ENCODE peak calls at places on chromosome 21, in eight cellular contexts. L is hepatocyte; I is NCI-H1436; O is ACHN; V is uterus; G is fibroblast of pulmonary artery; P is activated T-helper 1 cell treated with anti-CD3 and anti-CD28 coated beads, Interleukin-12 subunit alpha, Interleukin-12 subunit beta, Interleukin-2, Interleukin-4 antibody, amounts not matched to agents 30 ng/mL and 10 ng/mL and 1 ng/mL, durations not matched to agents 14 hours and 24 hours and 36 hours; W is stimulated activated CD8-positive, alpha-beta memory T cell treated with anti-CD3 and anti-CD28 coated beads, Interleukin-12 subunit alpha, Interleukin-12 subunit beta, amount 100 ng/mL, for 4 hours. Q is an unnamed sample.

GRCh38 chr21:44657635-44658183 is at the start of gene KRTAP12-3:
- DNase-seq in L (no peak), I (no peak), O (no peak), V (no peak), G (no peak), P (peak), W (no peak), Q (no peak)

GRCh38 chr21:34707876-34708325 is 39.1 kb downstream of the CLIC6 start:
- DNase-seq in L (no peak), I (no peak), O (no peak), V (no peak), G (no peak), P (peak), W (no peak), Q (no peak)

GRCh38 chr21:42973309-42973990 is 912 bp upstream of the PKNOX1 start:
- DNase-seq in L (no peak), I (no peak), O (no peak), V (peak), G (no peak), P (no peak), W (no peak), Q (no peak)

GRCh38 chr21:42671778-42672593 is 18.6 kb downstream of the PDE9A start:
- DNase-seq in L (no peak), I (no peak), O (peak), V (no peak), G (no peak), P (no peak), W (no peak), Q (no peak)

GRCh38 chr21:44260791-44261190 is 906 bp downstream of the DNMT3L start:
- DNase-seq in L (no peak), I (no peak), O (no peak), V (no peak), G (no peak), P (no peak), W (no peak), Q (no peak)

GRCh38 chr21:44926364-44927101 is 5.8 kb upstream of the ITGB2 start:
- DNase-seq in L (no peak), I (no peak), O (peak), V (no peak), G (no peak), P (peak), W (no peak), Q (no peak)

GRCh38 chr21:35159881-35160280 is 110.8 kb upstream of the RUNX1 start:
- DNase-seq in L (no peak), I (no peak), O (no peak), V (no peak), G (peak), P (no peak), W (no peak), Q (no peak)

GRCh38 chr21:44935533-44935927 is 4.3 kb upstream of the SLX9 start:
- DNase-seq in L (no peak), I (no peak), O (no peak), V (no peak), G (no peak), P (no peak), W (no peak), Q (no peak)

GRCh38 chr21:23601549-23601948 is 2005.7 kb downstream of the MRPL39 start:
- DNase-seq in L (no peak), I (no peak), O (no peak), V (no peak), G (no peak), P (no peak), W (no peak), Q (no peak)

GRCh38 chr21:32413697-32414578 is 1.4 kb downstream of the EVA1C start:
- DNase-seq in L (no peak), I (no peak), O (no peak), V (peak), G (peak), P (no peak), W (no peak), Q (no peak)

GRCh38 chr21:45290948-45291612 is 3.4 kb upstream of the POFUT2 start:
- DNase-seq in L (peak), I (no peak), O (no peak), V (peak), G (peak), P (no peak), W (no peak), Q (no peak)

GRCh38 chr21:44880762-44881585 is 7.5 kb upstream of the PTTG1IP start:
- DNase-seq in L (no peak), I (no peak), O (peak), V (no peak), G (peak), P (no peak), W (no peak), Q (no peak)

GRCh38 chr21:44939532-44940115 is at the start of gene SLX9:
- DNase-seq in L (peak), I (peak), O (peak), V (peak), G (peak), P (peak), W (peak), Q (no peak)

GRCh38 chr21:31283025-31283424 is 61.0 kb downstream of the TIAM1 start:
- DNase-seq in L (no peak), I (no peak), O (no peak), V (no peak), G (no peak), P (no peak), W (no peak), Q (no peak)

GRCh38 chr21:31630062-31630711 is 29.3 kb upstream of the SOD1 start:
- DNase-seq in L (peak), I (no peak), O (peak), V (peak), G (peak), P (no peak), W (no peak), Q (peak)

GRCh38 chr21:36183144-36183795 is 26.6 kb downstream of the DOP1B start:
- DNase-seq in L (no peak), I (no peak), O (no peak), V (no peak), G (no peak), P (no peak), W (no peak), Q (no peak)

GRCh38 chr21:36643374-36644250 is 55.3 kb upstream of the SIM2 start:
- DNase-seq in L (no peak), I (no peak), O (no peak), V (no peak), G (peak), P (no peak), W (no peak), Q (no peak)

GRCh38 chr21:45226540-45227326 is 61.0 kb downstream of the POFUT2 start:
- DNase-seq in L (no peak), I (no peak), O (peak), V (no peak), G (no peak), P (no peak), W (peak), Q (peak)

GRCh38 chr21:33360871-33361602 is 36.3 kb downstream of the IFNAR1 start:
- DNase-seq in L (peak), I (peak), O (peak), V (peak), G (peak), P (peak), W (peak), Q (peak)

GRCh38 chr21:42171091-42172053 is 47.6 kb upstream of the ABCG1 start:
- DNase-seq in L (peak), I (no peak), O (no peak), V (no peak), G (no peak), P (no peak), W (no peak), Q (no peak)

GRCh38 chr21:42674351-42674940 is 21.0 kb downstream of the PDE9A start:
- DNase-seq in L (peak), I (peak), O (no peak), V (peak), G (peak), P (no peak), W (no peak), Q (no peak)

GRCh38 chr21:16968436-16968835 is 544.4 kb upstream of the CXADR start:
- DNase-seq in L (no peak), I (no peak), O (no peak), V (no peak), G (no peak), P (no peak), W (no peak), Q (no peak)

GRCh38 chr21:21097425-21097824 is 99.2 kb downstream of the NCAM2 start:
- DNase-seq in L (no peak), I (no peak), O (no peak), V (no peak), G (no peak), P (no peak), W (no peak), Q (no peak)

GRCh38 chr21:45498646-45499000 is 43.6 kb downstream of the SLC19A1 start:
- DNase-seq in L (no peak), I (no peak), O (no peak), V (peak), G (no peak), P (no peak), W (no peak), Q (no peak)

GRCh38 chr21:45076245-45076661 is 1.9 kb downstream of the ADARB1 start:
- DNase-seq in L (no peak), I (no peak), O (no peak), V (no peak), G (peak), P (no peak), W (no peak), Q (no peak)